ENCODE peak calls at places on chromosomes 1 and 21, in nine cellular contexts. G, J, R, F, E, S, O, H and U are unnamed samples.
A peak's percentile ranks its signal among the peaks of the same experiment; 100 is the strongest.

GRCh38 chr21:44003307-44003966 is 8.7 kb upstream of the TRAPPC10 start:
- DNase-seq in R (no peak), J (no peak), F (no peak), S (no peak), H (no peak), O (no peak), G (no peak), E (no peak), U (no peak)

GRCh38 chr1:202017385-202018225 is 7.2 kb downstream of the ELF3 start:
- DNase-seq in J (no peak), O (no peak), S (peak; percentile 83), R (no peak), H (peak; percentile 31), E (no peak), F (no peak), G (peak; percentile 74), U (no peak)

GRCh38 chr21:45860493-45861155 is 120.9 kb upstream of the COL6A1 start:
- DNase-seq in R (peak; percentile 67), H (no peak), E (no peak), O (no peak), G (no peak), J (no peak), F (no peak), S (no peak), U (no peak)

GRCh38 chr1:15760520-15761211 is 2.1 kb downstream of the FBLIM1 start:
- DNase-seq in S (no peak), R (no peak), G (no peak), H (no peak), J (peak; percentile 74), E (peak; percentile 80), F (no peak), O (peak; percentile 81), U (no peak)

GRCh38 chr1:244941121-244941520 is 76.8 kb upstream of the HNRNPU start:
- DNase-seq in O (no peak), H (peak; percentile 32), G (no peak), E (no peak), J (no peak), R (no peak), F (no peak), S (no peak), U (no peak)

GRCh38 chr1:162013289-162013688 is 10.4 kb downstream of the OLFML2B start:
- DNase-seq in F (no peak), O (no peak), G (no peak), S (no peak), H (no peak), R (no peak), J (no peak), E (no peak), U (no peak)

GRCh38 chr1:38071530-38072266 is 25.1 kb upstream of the POU3F1 start:
- DNase-seq in J (peak; percentile 63), O (peak; percentile 75), S (no peak), E (peak; percentile 19), G (no peak), R (no peak), H (peak; percentile 58), F (no peak), U (no peak)

GRCh38 chr1:43317817-43318471 is 17.2 kb downstream of the TIE1 start:
- DNase-seq in R (peak; percentile 58), J (peak; percentile 41), H (no peak), S (no peak), O (peak; percentile 35), F (no peak), G (no peak), E (no peak), U (no peak)

GRCh38 chr1:172429324-172430127 is 9.0 kb downstream of the C1orf105 start:
- DNase-seq in H (peak; percentile 75), S (peak; percentile 36), O (peak; percentile 77), G (no peak), J (peak; percentile 75), E (peak; percentile 33), F (peak; percentile 67), R (no peak), U (no peak)

GRCh38 chr1:206986402-206986801 is 16.1 kb upstream of the FCAMR start:
- DNase-seq in R (no peak), O (no peak), F (no peak), S (no peak), E (no peak), H (no peak), G (no peak), J (no peak), U (no peak)

GRCh38 chr1:23217421-23218115 is at the start of gene HTR1D:
- DNase-seq in O (no peak), R (no peak), H (no peak), F (no peak), E (peak; percentile 29), G (peak; percentile 42), S (no peak), J (peak; percentile 31), U (no peak)

GRCh38 chr1:3500265-3500835 is 45.9 kb downstream of the ARHGEF16 start:
- DNase-seq in H (no peak), R (no peak), O (no peak), F (no peak), G (no peak), E (no peak), J (no peak), S (no peak), U (no peak)

GRCh38 chr1:2547210-2548067 is 8.7 kb upstream of the TNFRSF14 start:
- DNase-seq in F (peak; percentile 63), E (no peak), G (peak; percentile 53), R (peak; percentile 92), J (peak; percentile 32), O (no peak), H (peak; percentile 64), S (no peak), U (peak; percentile 55)

GRCh38 chr1:245687129-245687635 is 532.4 kb downstream of the KIF26B start:
- DNase-seq in E (no peak), H (peak; percentile 46), O (no peak), G (no peak), J (no peak), F (no peak), S (no peak), R (no peak), U (no peak)

GRCh38 chr1:151970641-151971040 is 23.0 kb downstream of the S100A10 start:
- DNase-seq in F (no peak), S (no peak), J (peak; percentile 67), E (no peak), R (no peak), O (no peak), H (no peak), G (no peak), U (no peak)

GRCh38 chr1:204769997-204770396 is 84.5 kb upstream of the LRRN2 start:
- DNase-seq in O (no peak), E (no peak), G (no peak), H (no peak), J (no peak), S (no peak), F (no peak), R (no peak), U (no peak)

GRCh38 chr1:87518794-87519193 is 190.1 kb downstream of the LMO4 start:
- DNase-seq in J (no peak), S (no peak), E (no peak), O (no peak), H (no peak), F (no peak), G (no peak), R (no peak), U (no peak)

GRCh38 chr1:61588736-61589381 is 136.1 kb downstream of the TM2D1 start:
- DNase-seq in J (peak; percentile 59), R (no peak), E (peak; percentile 52), H (peak; percentile 82), S (peak; percentile 66), F (peak; percentile 73), O (peak; percentile 47), G (peak; percentile 50), U (peak; percentile 58)